ENCODE peak calls at places on chromosomes 11 and 22, in nine cellular contexts. X is lower lobe of right lung, V is tibial nerve, P is adrenal gland, M is right atrium auricular region, J is adipocyte, S is psoas muscle, L is sigmoid colon, N is tibial artery. D is an unnamed sample.

GRCh38 chr11:15118431-15118830 is 3.7 kb downstream of the INSC start:
- DNase-seq in V (no peak), N (no peak), L (no peak), M (no peak), P (no peak), S (no peak), J (no peak), X (no peak), D (no peak)

GRCh38 chr11:26319906-26320305 is 12.0 kb upstream of the ANO3 start:
- DNase-seq in X (no peak), M (no peak), V (no peak), L (no peak), P (no peak), J (peak; percentile 67), N (no peak), S (no peak), D (no peak)

GRCh38 chr11:62880231-62880802 is 379 bp upstream of the SLC3A2 start:
- DNase-seq in L (no peak), N (no peak), P (no peak), S (peak; percentile 60), V (no peak), J (peak; percentile 80), M (no peak), X (peak; percentile 71), D (no peak)

GRCh38 chr11:62919898-62920640 is 1.1 kb downstream of the CHRM1 start:
- DNase-seq in N (no peak), J (no peak), S (no peak), P (no peak), M (no peak), V (no peak), X (peak; percentile 21), L (no peak), D (no peak)

GRCh38 chr22:25451480-25452114 is 112.9 kb upstream of the GRK3 start:
- DNase-seq in J (peak; percentile 21), N (no peak), M (no peak), S (no peak), V (no peak), X (no peak), P (no peak), L (no peak), D (no peak)

GRCh38 chr11:122655527-122656072 is at the start of gene UBASH3B:
- DNase-seq in M (peak; percentile 82), X (peak; percentile 88), J (peak; percentile 93), P (peak; percentile 87), N (peak; percentile 80), V (peak; percentile 68), L (peak; percentile 85), S (peak; percentile 69), D (peak; percentile 81)

GRCh38 chr11:128422576-128423370 is 164.6 kb downstream of the ETS1 start:
- DNase-seq in P (peak; percentile 70), S (peak; percentile 33), L (no peak), M (no peak), X (peak; percentile 47), J (no peak), N (no peak), V (no peak), D (peak; percentile 25)

GRCh38 chr11:125062931-125063428 is at the start of gene SLC37A2:
- DNase-seq in P (peak; percentile 90), X (peak; percentile 84), J (peak; percentile 82), M (peak; percentile 83), V (peak; percentile 41), N (peak; percentile 83), S (peak; percentile 79), L (peak; percentile 83), D (peak; percentile 73)

GRCh38 chr22:46986788-46987187 is 224.3 kb downstream of the TBC1D22A start:
- DNase-seq in N (no peak), P (no peak), M (no peak), S (no peak), L (no peak), X (no peak), J (no peak), V (no peak), D (no peak)

GRCh38 chr11:16301462-16301861 is 54.9 kb downstream of the SOX6 start:
- DNase-seq in M (no peak), X (no peak), S (no peak), N (no peak), P (no peak), J (no peak), V (no peak), L (no peak), D (no peak)

GRCh38 chr11:102458531-102458930 is 6.0 kb upstream of the TMEM123 start:
- DNase-seq in L (no peak), J (peak; percentile 56), V (no peak), P (no peak), N (no peak), M (no peak), S (no peak), X (no peak), D (no peak)

GRCh38 chr22:49418943-49419342 is 408.7 kb downstream of the BRD1 start:
- DNase-seq in X (no peak), J (no peak), P (peak; percentile 11), S (no peak), V (no peak), N (no peak), M (no peak), L (no peak), D (no peak)

GRCh38 chr22:44567846-44568493 is 69.9 kb upstream of the RTL6 start:
- DNase-seq in J (peak; percentile 50), X (peak; percentile 5), M (no peak), S (peak; percentile 34), N (peak; percentile 58), L (peak; percentile 68), V (no peak), P (peak; percentile 73), D (peak; percentile 65)

GRCh38 chr11:57679396-57679795 is 11.5 kb downstream of the ZDHHC5 start:
- DNase-seq in L (no peak), J (no peak), X (no peak), N (no peak), M (no peak), V (no peak), P (no peak), S (no peak), D (no peak)

GRCh38 chr11:57674251-57674650 is 6.3 kb downstream of the ZDHHC5 start:
- DNase-seq in S (no peak), L (no peak), N (no peak), X (no peak), M (no peak), J (no peak), V (no peak), P (no peak), D (no peak)

GRCh38 chr11:57681168-57681567 is 13.3 kb downstream of the ZDHHC5 start:
- DNase-seq in M (no peak), J (no peak), N (no peak), P (no peak), X (no peak), S (no peak), V (no peak), L (no peak), D (no peak)

GRCh38 chr11:57680552-57680874 is 12.6 kb downstream of the ZDHHC5 start:
- DNase-seq in L (no peak), M (no peak), J (peak; percentile 15), P (no peak), N (no peak), S (no peak), X (no peak), V (no peak), D (no peak)

GRCh38 chr11:57675176-57675941 is 7.4 kb downstream of the ZDHHC5 start:
- DNase-seq in N (no peak), X (no peak), J (no peak), V (no peak), L (no peak), M (no peak), S (no peak), P (no peak), D (no peak)
- H3K36me3 ChIP-seq in N (peaks cover 40% of the 10 kb centered on the region), X (peaks cover 79% of the 10 kb centered on the region), J (peaks cover 47% of the 10 kb centered on the region), V (peaks cover 60% of the 10 kb centered on the region), L (peaks cover 48% of the 10 kb centered on the region), M (peaks cover 30% of the 10 kb centered on the region), S (peaks cover 16% of the 10 kb centered on the region), P (no peaks in the 10 kb centered on the region), D (peaks cover 28% of the 10 kb centered on the region)

GRCh38 chr11:64726211-64726641 is 3.2 kb upstream of the NRXN2 start:
- DNase-seq in J (no peak), X (no peak), P (no peak), V (no peak), L (peak; percentile 41), M (no peak), S (no peak), N (no peak), D (no peak)

GRCh38 chr11:64723907-64724862 is 1.2 kb upstream of the NRXN2 start:
- DNase-seq in M (no peak), V (no peak), L (no peak), X (no peak), P (no peak), N (no peak), J (no peak), S (no peak), D (no peak)

GRCh38 chr11:64724863-64725535 is 2.0 kb upstream of the NRXN2 start:
- DNase-seq in L (no peak), S (no peak), P (no peak), M (no peak), V (no peak), X (no peak), J (no peak), N (no peak), D (no peak)

GRCh38 chr11:64727131-64727530 is 4.1 kb upstream of the NRXN2 start:
- DNase-seq in V (no peak), S (no peak), J (no peak), M (no peak), X (no peak), L (peak; percentile 52), P (no peak), N (no peak), D (no peak)

DNA sequence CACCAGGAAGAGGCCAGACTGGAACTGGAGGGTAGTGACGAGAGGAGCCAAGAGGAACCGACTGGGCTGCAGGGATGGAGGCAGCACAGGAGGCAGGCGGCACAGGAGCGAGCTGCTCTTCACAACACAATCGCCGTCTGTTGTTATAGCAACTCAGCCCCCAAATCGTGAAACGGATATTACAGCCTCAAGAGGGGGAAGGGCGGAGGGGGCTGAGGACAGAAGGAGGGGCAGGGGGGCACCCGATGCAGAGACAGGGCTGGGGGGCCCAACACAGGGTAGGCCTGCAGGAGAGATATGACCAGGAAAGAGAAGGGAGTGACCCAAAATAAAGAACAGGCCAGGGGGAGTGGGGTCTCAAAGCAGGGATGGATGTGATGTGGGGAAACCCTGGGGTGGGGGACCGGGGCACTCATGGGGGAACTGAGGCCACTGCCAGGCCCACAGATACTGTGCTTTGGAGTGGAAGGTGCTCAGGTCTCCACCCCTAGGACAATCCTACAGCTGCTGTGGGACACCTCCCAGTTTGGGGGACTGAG is 2.7 kb upstream of the NRXN2 start:
- DNase-seq in M (no peak), J (no peak), V (no peak), X (no peak), S (no peak), L (peak; percentile 35), P (no peak), N (no peak), D (no peak)
- H3K36me3 ChIP-seq in M (no peaks in the 10 kb centered on the region), J (no peaks in the 10 kb centered on the region), V (no peaks in the 10 kb centered on the region), X (peaks cover 17% of the 10 kb centered on the region), S (no peaks in the 10 kb centered on the region), L (peaks cover 5% of the 10 kb centered on the region), P (no peaks in the 10 kb centered on the region), N (peaks cover 28% of the 10 kb centered on the region), D (no peaks in the 10 kb centered on the region)

GRCh38 chr11:47837292-47837691 is 10.9 kb downstream of the NUP160 start:
- DNase-seq in V (no peak), L (no peak), M (no peak), X (no peak), S (no peak), J (no peak), P (no peak), N (no peak), D (no peak)
- H3K36me3 ChIP-seq in V (peaks cover 94% of the 10 kb centered on the region), L (peaks cover 99% of the 10 kb centered on the region), M (peaks cover 84% of the 10 kb centered on the region), X (peaks cover 100% of the 10 kb centered on the region), S (peaks cover 13% of the 10 kb centered on the region), J (peaks cover 88% of the 10 kb centered on the region), P (no peaks in the 10 kb centered on the region), N (peaks cover 98% of the 10 kb centered on the region), D (no peaks in the 10 kb centered on the region)

GRCh38 chr11:801097-801780 is 3.2 kb upstream of the SLC25A22 start:
- DNase-seq in J (no peak), S (no peak), P (no peak), M (no peak), X (no peak), V (no peak), L (no peak), N (no peak), D (no peak)
- H3K36me3 ChIP-seq in J (peaks cover 33% of the 10 kb centered on the region), S (no peaks in the 10 kb centered on the region), P (no peaks in the 10 kb centered on the region), M (no peaks in the 10 kb centered on the region), X (peaks cover 35% of the 10 kb centered on the region), V (peaks cover 46% of the 10 kb centered on the region), L (peaks cover 38% of the 10 kb centered on the region), N (peaks cover 42% of the 10 kb centered on the region), D (no peaks in the 10 kb centered on the region)